ENCODE peak calls at places on chromosomes 3 and 15, in eight cellular contexts. D is AG04450, E is tibial nerve, B is astrocyte, K is IMR-90, M is prostate gland, Q is esophagus muscularis mucosa, Z is fibroblast of the aortic adventitia. N is an unnamed sample.

GRCh38 chr3:135090020-135090717 is 295.1 kb downstream of the EPHB1 start:
- DNase-seq in D (no peak), E (no peak), B (no peak), K (no peak), M (no peak), Q (no peak), Z (no peak), N (no peak)

GRCh38 chr15:92714457-92715401 is 59.2 kb upstream of the FAM174B start:
- DNase-seq in D (peak), E (peak), B (peak), K (peak), M (peak), Q (peak), Z (peak), N (no peak)

GRCh38 chr15:100334456-100334855 is 7.3 kb downstream of the ADAMTS17 start:
- DNase-seq in D (no peak), E (no peak), B (no peak), K (no peak), M (no peak), Q (peak), Z (no peak), N (no peak)

GRCh38 chr3:45647148-45647619 is 42.0 kb upstream of the SACM1L start:
- DNase-seq in D (peak), E (no peak), B (peak), K (peak), M (peak), Q (no peak), Z (peak), N (peak)

GRCh38 chr3:133940536-133940935 is 44.9 kb upstream of the RAB6B start:
- DNase-seq in D (no peak), E (no peak), B (no peak), K (no peak), M (no peak), Q (no peak), Z (no peak), N (no peak)

GRCh38 chr3:137259709-137260108 is 301.9 kb downstream of the IL20RB start:
- DNase-seq in D (no peak), E (no peak), B (no peak), K (no peak), M (no peak), Q (no peak), Z (no peak), N (no peak)

GRCh38 chr15:79310612-79310984 is 314 bp upstream of the TMED3 start:
- DNase-seq in D (no peak), E (no peak), B (peak), K (peak), M (no peak), Q (peak), Z (peak), N (no peak)

GRCh38 chr3:57224856-57225255 is 2.7 kb upstream of the APPL1 start:
- DNase-seq in D (no peak), E (no peak), B (peak), K (peak), M (no peak), Q (no peak), Z (peak), N (no peak)

GRCh38 chr15:28931828-28932227 is 46.1 kb downstream of the APBA2 start:
- DNase-seq in D (no peak), E (no peak), B (no peak), K (no peak), M (no peak), Q (no peak), Z (no peak), N (no peak)

GRCh38 chr3:184377374-184377773 is 633 bp downstream of the THPO start:
- DNase-seq in D (no peak), E (no peak), B (no peak), K (no peak), M (no peak), Q (no peak), Z (no peak), N (no peak)

GRCh38 chr15:25900426-25900825 is 37.3 kb upstream of the ATP10A start:
- DNase-seq in D (no peak), E (no peak), B (peak), K (no peak), M (no peak), Q (no peak), Z (peak), N (no peak)
- TF ChIP-seq CTCF in D (no peak), E (no peak), B (no peak), K (no peak), M (no peak), Q (no peak), Z (no peak), N (no peak)

GRCh38 chr3:150449169-150449721 is 41.1 kb downstream of the TSC22D2 start:
- DNase-seq in D (peak), E (no peak), B (peak), K (peak), M (no peak), Q (no peak), Z (peak), N (no peak)

GRCh38 chr3:150454085-150454484 is 46.0 kb downstream of the TSC22D2 start:
- DNase-seq in D (no peak), E (no peak), B (no peak), K (no peak), M (no peak), Q (no peak), Z (no peak), N (no peak)

GRCh38 chr3:150453353-150453752 is 45.3 kb downstream of the TSC22D2 start:
- DNase-seq in D (no peak), E (no peak), B (no peak), K (no peak), M (no peak), Q (no peak), Z (no peak), N (no peak)

GRCh38 chr3:150450906-150451305 is 42.8 kb downstream of the TSC22D2 start:
- DNase-seq in D (no peak), E (no peak), B (no peak), K (no peak), M (no peak), Q (no peak), Z (peak), N (no peak)

DNA sequence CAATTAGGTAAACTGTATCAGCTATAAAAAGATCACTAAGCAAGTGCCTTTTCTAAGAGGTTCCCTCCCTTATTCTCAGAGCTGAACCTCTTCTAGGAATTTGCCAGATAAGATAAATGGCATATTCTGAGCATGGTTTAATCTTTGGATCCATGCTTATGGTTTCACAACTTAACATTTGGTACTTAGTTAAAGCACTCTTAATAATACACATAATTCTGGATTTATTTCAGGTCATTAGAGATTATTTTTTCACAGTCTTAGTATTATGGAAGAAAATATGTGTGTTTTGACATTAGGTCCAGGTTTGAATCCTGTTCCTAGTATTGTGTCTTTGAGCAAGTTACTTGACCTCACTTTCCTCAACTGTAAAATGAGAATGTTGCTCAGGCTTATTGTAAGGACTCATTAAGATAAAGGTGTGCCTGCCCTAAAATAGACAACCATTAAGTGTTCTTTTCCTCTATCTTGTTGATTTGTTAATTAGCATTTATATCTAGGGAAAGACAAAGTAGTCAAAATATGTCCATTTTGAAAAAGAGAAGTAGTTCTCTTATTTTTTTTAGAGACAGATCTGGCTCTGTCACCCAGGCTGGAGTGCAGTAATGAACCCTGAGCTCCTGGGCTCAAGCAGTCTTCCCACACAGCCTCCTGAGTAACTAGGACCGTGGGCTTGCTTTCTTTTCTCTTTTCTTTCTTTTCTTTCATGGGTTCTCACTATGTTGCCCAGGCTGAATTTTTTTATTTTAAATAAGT is 43.4 kb downstream of the TSC22D2 start:
- DNase-seq in D (no peak), E (no peak), B (peak), K (no peak), M (no peak), Q (no peak), Z (peak), N (no peak)
- H3K4me3 ChIP-seq in D (no peak), E (no peak), B (no peak), K (no peak), M (no peak), Q (no peak), Z (no peak), N (no peak)

GRCh38 chr3:118637866-118638265 is 396.8 kb downstream of the IGSF11 start:
- DNase-seq in D (no peak), E (no peak), B (no peak), K (no peak), M (no peak), Q (no peak), Z (no peak), N (no peak)

GRCh38 chr3:118641608-118642007 is 393.0 kb downstream of the IGSF11 start:
- DNase-seq in D (no peak), E (no peak), B (no peak), K (no peak), M (no peak), Q (no peak), Z (no peak), N (no peak)

DNA sequence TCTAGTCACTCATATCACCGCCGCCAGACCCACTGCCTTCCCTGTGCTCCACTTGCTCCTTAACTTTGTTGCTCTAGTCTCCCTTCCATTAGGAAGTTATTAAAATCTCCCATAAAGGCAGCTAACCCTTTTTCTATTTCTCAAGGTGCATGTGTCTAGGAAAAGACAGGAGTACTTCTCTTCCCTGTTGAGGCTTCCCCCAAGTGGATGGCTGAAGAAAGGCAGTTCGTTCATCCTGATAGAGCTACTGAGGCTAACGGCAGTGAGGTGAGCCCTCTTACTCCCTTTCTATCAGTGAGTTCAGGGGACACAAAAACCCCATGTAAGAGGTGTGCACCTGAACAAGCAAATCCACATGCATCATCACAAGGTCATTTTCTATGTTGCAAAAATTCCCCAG is 397.8 kb downstream of the IGSF11 start:
- DNase-seq in D (no peak), E (no peak), B (no peak), K (no peak), M (no peak), Q (no peak), Z (no peak), N (no peak)
- TF ChIP-seq CTCF in D (peak), E (no peak), B (no peak), K (peak), M (no peak), Q (no peak), Z (no peak), N (peak)

GRCh38 chr15:70083423-70083822 is 14.3 kb downstream of the TLE3 start:
- DNase-seq in D (no peak), E (no peak), B (no peak), K (no peak), M (no peak), Q (no peak), Z (no peak), N (no peak)
- H3K4me3 ChIP-seq in D (no peak), E (no peak), B (no peak), K (no peak), M (no peak), Q (no peak), Z (no peak), N (no peak)

GRCh38 chr3:32238027-32238815 is at the start of gene CMTM8:
- DNase-seq in D (no peak), E (no peak), B (no peak), K (no peak), M (peak), Q (peak), Z (no peak), N (no peak)

GRCh38 chr3:32238816-32239637 is 547 bp downstream of the CMTM8 start:
- DNase-seq in D (no peak), E (no peak), B (peak), K (peak), M (peak), Q (peak), Z (peak), N (no peak)

GRCh38 chr3:32241100-32241499 is 2.6 kb downstream of the CMTM8 start:
- DNase-seq in D (no peak), E (no peak), B (no peak), K (no peak), M (no peak), Q (no peak), Z (no peak), N (no peak)

GRCh38 chr3:32237670-32238026 is 832 bp upstream of the CMTM8 start:
- DNase-seq in D (no peak), E (no peak), B (no peak), K (no peak), M (no peak), Q (peak), Z (no peak), N (no peak)

GRCh38 chr3:32239638-32240550 is 1.4 kb downstream of the CMTM8 start:
- DNase-seq in D (no peak), E (no peak), B (no peak), K (no peak), M (peak), Q (peak), Z (no peak), N (peak)
- TF ChIP-seq CTCF in D (peak), E (no peak), B (peak), K (no peak), M (no peak), Q (no peak), Z (peak), N (peak)

GRCh38 chr3:16350041-16350952 is 85.3 kb downstream of the OXNAD1 start:
- DNase-seq in D (peak), E (no peak), B (peak), K (peak), M (no peak), Q (no peak), Z (peak), N (no peak)

GRCh38 chr3:16346413-16347081 is 81.5 kb downstream of the OXNAD1 start:
- DNase-seq in D (no peak), E (no peak), B (no peak), K (no peak), M (no peak), Q (no peak), Z (no peak), N (no peak)

GRCh38 chr3:16350953-16351318 is 85.9 kb downstream of the OXNAD1 start:
- DNase-seq in D (no peak), E (no peak), B (no peak), K (peak), M (no peak), Q (no peak), Z (no peak), N (no peak)

GRCh38 chr3:16343101-16343500 is 78.1 kb downstream of the OXNAD1 start:
- DNase-seq in D (no peak), E (no peak), B (no peak), K (no peak), M (no peak), Q (no peak), Z (no peak), N (no peak)

DNA sequence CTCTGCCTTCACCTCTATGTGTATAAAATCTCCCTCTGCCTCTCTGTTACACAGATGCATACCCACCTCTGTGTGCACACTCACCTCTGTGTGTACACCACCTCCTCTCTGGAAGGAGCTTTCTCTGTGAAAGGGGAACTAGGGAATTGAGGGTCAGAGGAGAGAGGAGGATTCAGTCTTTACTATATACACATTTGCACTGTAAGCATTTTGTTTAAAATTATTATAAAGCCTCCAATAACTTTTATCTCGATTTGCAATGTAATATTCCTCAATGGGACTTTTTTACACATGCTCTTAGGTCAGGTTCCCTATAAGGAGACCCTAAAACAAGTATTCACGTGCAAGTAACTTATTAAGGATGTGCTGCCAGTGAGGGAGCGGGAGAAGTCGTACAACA is 82.5 kb downstream of the OXNAD1 start:
- DNase-seq in D (no peak), E (no peak), B (no peak), K (no peak), M (no peak), Q (no peak), Z (no peak), N (no peak)
- H3K4me3 ChIP-seq in D (no peak), E (no peak), B (no peak), K (no peak), M (no peak), Q (no peak), Z (no peak), N (no peak)

GRCh38 chr3:55870576-55870975 is 383.5 kb upstream of the WNT5A start:
- DNase-seq in D (no peak), E (no peak), B (no peak), K (no peak), M (no peak), Q (peak), Z (no peak), N (no peak)

GRCh38 chr3:55873523-55874254 is 386.6 kb upstream of the WNT5A start:
- DNase-seq in D (peak), E (no peak), B (peak), K (peak), M (no peak), Q (peak), Z (no peak), N (peak)

DNA sequence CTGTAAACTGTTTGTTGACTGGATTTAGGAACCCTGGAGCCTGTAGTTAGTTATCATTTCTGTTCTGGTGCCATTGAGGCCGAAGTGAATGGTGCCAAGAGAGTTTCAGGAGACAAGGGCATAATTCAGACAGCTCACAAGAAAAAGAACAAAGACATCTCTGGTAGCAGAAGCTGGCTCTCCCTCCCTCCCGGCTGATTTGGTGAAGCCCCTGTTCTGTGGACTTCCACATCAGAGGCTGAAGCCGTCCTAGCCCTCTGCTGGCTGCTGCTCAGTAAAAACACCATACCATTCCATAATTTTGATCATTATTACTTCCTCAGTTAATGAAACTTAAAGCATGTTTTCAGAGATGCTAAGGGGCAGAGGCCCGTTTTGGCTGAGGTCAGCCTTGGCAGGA is 381.2 kb upstream of the WNT5A start:
- DNase-seq in D (no peak), E (no peak), B (no peak), K (no peak), M (no peak), Q (peak), Z (no peak), N (no peak)
- TF ChIP-seq CTCF in D (peak), E (no peak), B (no peak), K (no peak), M (no peak), Q (no peak), Z (no peak), N (peak)

GRCh38 chr3:161372321-161373260 is 1.3 kb upstream of the SPTSSB start:
- DNase-seq in D (no peak), E (no peak), B (no peak), K (no peak), M (peak), Q (no peak), Z (no peak), N (no peak)

GRCh38 chr3:161369531-161369930 is 1.8 kb downstream of the SPTSSB start:
- DNase-seq in D (no peak), E (no peak), B (no peak), K (no peak), M (no peak), Q (no peak), Z (no peak), N (no peak)

GRCh38 chr3:161366067-161366466 is 5.2 kb downstream of the SPTSSB start:
- DNase-seq in D (no peak), E (no peak), B (no peak), K (no peak), M (no peak), Q (no peak), Z (no peak), N (no peak)

DNA sequence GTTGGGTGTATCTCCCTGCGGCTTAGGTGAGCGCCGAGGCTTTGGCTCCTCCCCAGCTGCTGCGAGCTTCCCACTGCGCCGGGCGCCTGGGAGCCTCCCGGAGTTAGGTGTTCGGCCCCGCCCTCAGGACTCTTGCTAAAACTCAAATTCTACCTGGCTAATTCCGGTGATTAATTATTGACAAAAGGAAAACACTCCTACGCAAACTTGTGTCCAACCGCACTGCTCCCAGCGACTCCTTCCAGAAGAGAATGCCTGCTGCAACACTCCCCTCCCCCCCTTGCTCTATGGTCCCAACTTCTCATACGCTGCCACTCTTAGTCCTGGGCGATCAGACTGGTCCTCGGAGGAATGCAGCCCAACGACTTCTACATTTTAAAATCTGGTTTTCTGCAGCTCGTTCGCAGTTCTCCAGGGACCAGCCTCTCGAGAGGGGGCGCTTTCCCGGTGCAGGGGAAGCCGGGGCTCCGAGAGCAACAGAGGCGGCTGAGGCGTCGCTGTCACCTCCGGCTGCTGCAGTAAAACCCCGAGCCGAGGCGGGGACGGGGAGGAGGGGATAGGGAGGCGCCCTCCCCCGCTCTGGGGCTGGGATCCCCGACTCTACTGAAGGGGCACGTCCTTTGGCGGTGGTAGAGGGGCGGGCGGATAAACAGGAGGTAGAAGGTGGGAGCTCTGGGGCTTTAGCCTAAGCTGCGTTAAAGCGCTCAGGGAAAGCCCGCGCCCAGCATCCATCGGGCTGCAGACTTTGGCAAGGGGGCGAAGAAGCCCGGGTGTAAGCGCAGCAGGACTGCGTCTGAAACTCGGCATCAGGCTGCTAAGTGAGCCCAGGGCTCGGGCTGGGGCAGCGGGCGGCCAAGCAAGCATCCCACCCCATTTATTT is at the start of gene SPTSSB:
- DNase-seq in D (no peak), E (no peak), B (no peak), K (no peak), M (peak), Q (no peak), Z (no peak), N (no peak)
- H3K4me3 ChIP-seq in D (peak), E (peak), B (peak), K (peak), M (peak), Q (peak), Z (peak), N (peak)

N was measured in LNCaP clone FGC.